ENCODE peak calls at places on chromosomes 7 and 10, in four cellular contexts. H is tibial nerve, P is K562, C is esophagus muscularis mucosa. W is an unnamed sample. For H3K4me1, the result is how much of the 10 kb centered on the place peaks cover.

GRCh38 chr7:45974540-45975360 is 53.7 kb upstream of the IGFBP3 start:
- DNase-seq in H (no peak), P (no peak), C (peak), W (no peak)

GRCh38 chr10:50605280-50606270 is 18.2 kb downstream of the SGMS1 start:
- DNase-seq in H (no peak), P (no peak), C (no peak), W (no peak)

GRCh38 chr7:34158754-34159153 is 253.4 kb downstream of the BMPER start:
- DNase-seq in H (no peak), P (no peak), C (no peak), W (no peak)

GRCh38 chr7:42099837-42100508 is 137.0 kb downstream of the GLI3 start:
- DNase-seq in H (no peak), P (no peak), C (no peak), W (no peak)

GRCh38 chr10:98258683-98259454 is 9.1 kb downstream of the LOXL4 start:
- DNase-seq in H (no peak), P (no peak), C (peak), W (no peak)

GRCh38 chr10:34908472-34908871 is 93.4 kb upstream of the PARD3 start:
- DNase-seq in H (no peak), P (no peak), C (no peak), W (no peak)

GRCh38 chr7:154853063-154853726 is 149.7 kb downstream of the PAXIP1 start:
- DNase-seq in H (no peak), P (no peak), C (no peak), W (no peak)

GRCh38 chr7:28582226-28582625 is 169.9 kb downstream of the CREB5 start:
- DNase-seq in H (no peak), P (no peak), C (no peak), W (no peak)

GRCh38 chr10:16606421-16606820 is 84.7 kb upstream of the C1QL3 start:
- DNase-seq in H (no peak), P (no peak), C (no peak), W (no peak)

GRCh38 chr7:155456517-155456771 is 1.5 kb upstream of the EN2 start:
- DNase-seq in H (no peak), P (no peak), C (no peak), W (no peak)

DNA sequence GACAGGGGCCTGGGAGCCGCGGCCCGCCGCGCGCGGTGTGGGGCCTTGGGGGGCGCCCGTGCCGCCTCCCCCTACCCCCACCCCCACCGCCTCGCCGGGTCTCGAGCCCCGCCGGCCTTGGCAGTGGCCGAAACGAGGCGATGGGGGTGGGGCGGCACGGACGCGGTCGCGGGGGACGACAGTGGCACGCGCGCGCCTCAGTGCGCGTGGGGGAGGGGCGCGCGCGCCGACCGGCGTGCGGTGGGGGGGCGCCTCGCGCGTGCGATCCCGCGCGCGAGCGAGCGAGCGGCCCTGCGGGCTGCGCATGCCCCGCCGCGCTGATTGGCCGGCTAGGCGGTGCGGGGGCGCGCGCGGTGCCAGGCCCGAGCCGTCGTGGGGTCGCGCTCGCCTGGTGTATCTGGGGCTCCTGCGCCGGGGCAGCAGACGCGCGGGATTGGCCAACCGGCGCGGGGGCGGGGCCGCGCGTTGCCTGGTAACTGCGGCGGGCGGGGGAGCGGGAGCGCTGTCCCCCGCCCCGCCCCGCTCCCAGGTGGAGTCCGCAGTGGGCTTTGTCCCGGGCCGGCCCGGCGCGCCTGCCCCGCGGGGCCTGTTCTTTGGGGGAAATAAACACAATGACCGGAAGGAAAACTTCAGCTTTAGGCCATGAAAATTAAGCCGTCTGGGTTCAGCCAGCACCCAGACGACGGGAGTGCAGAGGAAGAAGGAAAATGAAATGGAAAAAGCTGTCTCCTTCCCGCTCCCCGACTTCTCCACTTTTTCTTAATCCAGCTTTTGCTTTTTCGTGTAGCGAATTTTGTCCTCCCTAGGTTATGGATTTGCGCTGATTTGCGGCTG is 870 bp downstream of the GTF2I start:
- DNase-seq in H (peak), P (peak), C (peak), W (peak)
- H3K4me1 ChIP-seq in H (half or more), P (half or more), C (under half), W (half or more)

DNA sequence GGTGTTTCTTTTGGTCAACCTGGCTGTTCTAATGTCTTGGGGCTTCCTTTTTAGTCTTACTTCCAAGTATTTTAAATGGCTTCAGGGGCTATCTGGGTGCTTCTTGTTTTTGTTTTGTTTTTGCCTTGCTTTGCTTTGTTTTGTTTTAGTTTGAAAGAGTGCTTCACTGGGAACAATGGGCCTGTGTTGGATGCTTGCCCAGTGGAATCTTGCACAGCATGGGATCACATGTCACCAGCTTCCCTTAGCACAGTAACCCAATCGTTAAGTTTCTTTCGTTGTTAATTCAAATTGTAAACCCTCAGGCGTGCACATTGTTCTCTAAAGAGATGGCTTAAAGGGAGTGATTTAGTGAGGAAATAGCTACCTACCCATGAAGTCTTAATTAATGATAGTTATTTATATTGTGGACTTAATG is 8.9 kb downstream of the COL17A1 start:
- DNase-seq in H (peak), P (no peak), C (no peak), W (no peak)
- TF ChIP-seq EP300 in H (no peak), P (no peak), C (no peak), W (no peak)

GRCh38 chr7:73977626-73978618 is 50.1 kb upstream of the ELN start:
- DNase-seq in H (no peak), P (no peak), C (peak), W (no peak)
- H3K27ac ChIP-seq in H (no peak), P (no peak), C (no peak), W (no peak)

DNA sequence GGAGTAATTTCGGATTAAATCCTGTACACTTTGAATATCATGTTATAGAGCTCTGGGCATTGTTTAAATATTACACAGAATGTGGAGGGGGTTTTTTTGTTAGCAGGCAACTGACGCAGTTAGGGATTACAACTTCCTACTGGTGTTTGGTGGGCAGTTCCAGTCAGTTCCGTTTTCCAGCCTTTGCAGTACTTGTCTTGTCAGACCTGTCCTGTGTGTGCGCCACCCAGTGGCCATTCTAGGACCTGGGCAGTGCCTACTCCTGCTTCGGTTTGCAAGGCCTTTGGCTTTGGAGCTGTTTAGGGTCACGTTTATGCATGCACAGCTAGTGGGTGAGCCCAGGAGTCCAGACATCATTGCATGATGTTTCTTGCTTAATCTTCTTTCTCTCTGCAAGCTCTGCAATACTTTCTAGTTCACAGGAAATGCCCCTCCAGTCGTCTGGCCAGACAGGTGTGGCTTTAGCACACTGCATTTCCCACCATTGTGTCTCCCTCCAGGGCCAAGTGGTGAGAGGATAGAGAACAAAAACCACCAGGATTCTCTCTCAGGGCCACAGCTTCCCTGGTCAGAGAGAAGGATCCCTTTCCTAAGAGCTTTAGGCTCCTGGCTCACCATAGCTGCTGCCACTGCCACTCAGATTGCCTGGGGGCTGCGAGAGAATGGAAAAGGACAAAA is 96.5 kb upstream of the TARP start:
- DNase-seq in H (peak), P (peak), C (peak), W (peak)
- H3K4me1 ChIP-seq in H (under half), P (under half), C (under half), W (under half)

DNA sequence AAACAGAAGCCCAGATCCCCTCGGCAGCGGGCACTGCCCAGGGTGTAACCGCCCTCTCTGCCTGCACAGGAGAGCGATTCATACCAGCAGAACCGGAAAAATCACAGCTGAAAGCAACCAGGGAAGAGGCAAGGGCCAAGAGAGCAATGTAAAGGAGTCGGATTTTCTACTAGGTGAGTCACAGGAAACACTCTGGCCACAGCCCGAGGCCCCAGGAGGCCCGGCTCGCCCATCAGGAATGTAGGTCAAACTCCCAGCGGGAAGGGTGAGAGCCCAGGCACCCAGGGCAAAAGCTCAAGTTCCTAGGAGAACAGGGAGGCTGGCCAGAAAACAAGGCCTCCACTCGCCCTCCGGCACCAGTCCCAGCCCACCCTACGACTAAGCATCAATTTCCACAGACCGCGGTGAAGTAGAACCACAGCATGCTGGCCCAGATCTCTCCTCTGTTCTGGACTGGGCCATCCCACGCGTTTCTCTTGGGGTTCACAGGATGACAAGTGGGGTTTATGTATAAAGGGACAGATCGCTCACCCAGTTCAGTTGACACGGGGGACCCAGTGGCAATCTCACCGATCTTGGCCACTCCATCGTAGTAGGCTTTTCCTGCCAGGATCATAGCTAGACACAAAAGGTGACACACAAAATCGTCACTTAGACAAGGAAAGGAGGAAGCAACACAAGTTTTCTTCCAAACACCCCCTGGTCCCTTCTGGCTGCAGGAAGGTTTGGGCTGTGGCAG is 46.2 kb downstream of the BAIAP2L1 start:
- DNase-seq in H (no peak), P (no peak), C (no peak), W (no peak)
- TF ChIP-seq EP300 in H (no peak), P (no peak), C (no peak), W (no peak)

DNA sequence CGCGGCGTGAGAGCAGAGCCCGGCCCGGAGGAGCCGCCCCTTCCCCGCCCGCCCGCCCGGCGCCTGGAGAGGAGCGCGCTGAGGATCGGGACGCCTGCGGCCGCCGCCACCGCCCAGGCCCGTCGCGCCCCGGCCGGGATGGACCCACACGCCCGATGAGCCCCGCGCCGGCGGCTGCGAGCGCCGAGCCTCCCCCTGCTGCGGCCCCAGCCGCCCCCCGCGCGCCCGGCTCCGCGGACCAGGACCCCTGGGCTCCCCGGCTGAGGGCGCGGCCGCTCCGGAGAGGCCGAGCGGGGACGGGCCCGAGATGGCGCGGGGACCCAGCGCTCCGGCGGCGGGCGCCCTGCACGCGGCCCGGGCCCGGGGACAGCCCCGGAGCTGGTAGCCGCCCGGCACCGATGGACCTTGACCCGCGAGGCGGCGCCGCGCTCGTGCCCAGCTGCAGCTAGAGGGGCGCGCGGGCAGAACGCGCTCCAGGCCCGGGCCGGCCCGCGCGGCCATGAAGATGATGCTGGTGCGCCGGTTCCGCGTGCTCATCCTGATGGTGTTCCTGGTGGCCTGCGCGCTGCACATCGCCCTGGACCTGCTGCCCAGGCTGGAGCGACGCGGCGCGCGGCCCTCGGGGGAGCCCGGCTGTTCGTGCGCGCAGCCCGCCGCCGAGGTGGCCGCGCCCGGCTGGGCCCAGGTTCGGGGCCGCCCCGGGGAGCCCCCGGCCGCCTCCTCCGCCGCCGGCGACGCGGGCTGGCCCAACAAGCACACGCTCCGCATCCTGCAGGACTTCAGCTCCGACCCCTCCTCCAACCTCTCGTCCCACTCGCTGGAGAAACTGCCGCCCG is 548 bp downstream of the FAM20C start:
- DNase-seq in H (no peak), P (no peak), C (no peak), W (no peak)
- H3K27ac ChIP-seq in H (peak), P (no peak), C (peak), W (peak)

GRCh38 chr10:102016416-102016815 is 39.6 kb downstream of the ARMH3 start:
- DNase-seq in H (no peak), P (no peak), C (no peak), W (no peak)

GRCh38 chr10:102020938-102021337 is 35.0 kb downstream of the ARMH3 start:
- DNase-seq in H (no peak), P (no peak), C (no peak), W (no peak)

DNA sequence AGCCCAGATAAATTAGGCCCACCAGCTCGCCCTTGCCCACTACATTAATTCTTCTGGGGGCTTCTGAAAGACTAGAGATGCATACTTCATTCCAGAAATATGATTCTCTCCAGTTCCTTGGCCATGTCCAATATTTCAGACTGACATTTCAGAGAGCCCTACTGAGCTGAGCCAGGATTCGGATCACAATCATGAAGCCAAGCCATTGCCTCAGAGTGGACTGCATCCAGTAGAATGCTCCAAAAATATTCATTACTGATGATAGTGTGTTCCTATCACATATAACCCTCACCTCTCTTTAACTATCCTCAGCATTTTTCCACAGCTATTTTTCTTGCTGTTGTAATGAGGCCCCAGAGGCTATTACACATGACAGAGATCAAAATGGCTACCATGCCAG is 38.7 kb downstream of the ARMH3 start:
- DNase-seq in H (no peak), P (no peak), C (no peak), W (no peak)
- H3K4me1 ChIP-seq in H (under half), P (under half), C (under half), W (under half)

W was measured in suprapubic skin.